ENCODE peak calls at places on chromosomes 7 and 10, in five cellular contexts. A is epithelial cell of esophagus, U is left lung, O is sigmoid colon, K is lower lobe of right lung. N is an unnamed sample.

GRCh38 chr7:4763794-4764185 is 11.6 kb upstream of the AP5Z1 start:
- DNase-seq in O (no peak), K (no peak), U (peak), A (no peak), N (no peak)

GRCh38 chr7:139292821-139293220 is 48.3 kb upstream of the FMC1 start:
- DNase-seq in K (no peak), A (no peak), O (no peak), U (no peak), N (no peak)

GRCh38 chr7:29613100-29613499 is 49.5 kb downstream of the PRR15 start:
- DNase-seq in K (no peak), O (no peak), A (no peak), U (no peak), N (no peak)

GRCh38 chr7:143202161-143202560 is 18.9 kb downstream of the TAS2R39 start:
- DNase-seq in K (no peak), O (no peak), A (no peak), U (no peak), N (no peak)

GRCh38 chr7:68433462-68433861 is 1164.8 kb upstream of the AUTS2 start:
- DNase-seq in A (no peak), O (no peak), U (no peak), K (no peak), N (no peak)

GRCh38 chr7:100132697-100133137 is 6.0 kb downstream of the MBLAC1 start:
- DNase-seq in A (peak), O (no peak), K (no peak), U (no peak), N (peak)

GRCh38 chr7:105796365-105796764 is 80.0 kb downstream of the ATXN7L1 start:
- DNase-seq in A (no peak), U (no peak), K (no peak), O (no peak), N (no peak)

GRCh38 chr10:32253300-32253699 is 93.7 kb downstream of the EPC1 start:
- DNase-seq in K (no peak), A (peak), O (no peak), U (no peak), N (peak)

GRCh38 chr7:77833136-77833535 is 34.6 kb downstream of the PHTF2 start:
- DNase-seq in U (no peak), K (no peak), A (no peak), O (no peak), N (no peak)

GRCh38 chr10:64733980-64734379 is 1212.8 kb downstream of the REEP3 start:
- DNase-seq in O (no peak), K (no peak), A (peak), U (no peak), N (peak)

GRCh38 chr7:38262545-38262944 is 10.9 kb downstream of the TARP start:
- DNase-seq in A (no peak), O (no peak), U (no peak), K (no peak), N (no peak)

GRCh38 chr10:106917452-106918055 is 247.0 kb downstream of the SORCS1 start:
- DNase-seq in O (peak), A (no peak), K (peak), U (no peak), N (no peak)

DNA sequence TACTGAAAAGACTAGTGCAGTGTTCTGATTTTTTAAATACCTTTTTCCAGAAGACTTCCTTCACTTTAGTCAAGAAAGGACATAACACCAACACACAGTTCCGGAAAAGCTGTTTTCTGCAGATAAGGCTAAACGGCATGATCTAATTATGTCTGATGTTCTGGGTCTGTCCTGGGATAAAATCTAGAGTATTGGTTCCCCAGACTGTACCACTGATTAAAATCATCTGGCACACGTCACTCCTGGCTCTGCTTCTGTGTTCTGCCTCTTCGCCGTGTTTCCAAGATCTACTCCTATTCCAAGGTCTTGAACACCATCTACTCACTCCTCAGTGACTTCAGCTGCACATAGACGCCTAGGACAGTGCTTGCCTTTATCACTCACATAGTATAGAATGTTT is 100.8 kb upstream of the SFMBT2 start:
- DNase-seq in A (no peak), U (no peak), K (no peak), O (no peak), N (no peak)
- TF ChIP-seq CTCF in A (no peak), U (no peak), K (no peak), O (no peak), N (no peak)

DNA sequence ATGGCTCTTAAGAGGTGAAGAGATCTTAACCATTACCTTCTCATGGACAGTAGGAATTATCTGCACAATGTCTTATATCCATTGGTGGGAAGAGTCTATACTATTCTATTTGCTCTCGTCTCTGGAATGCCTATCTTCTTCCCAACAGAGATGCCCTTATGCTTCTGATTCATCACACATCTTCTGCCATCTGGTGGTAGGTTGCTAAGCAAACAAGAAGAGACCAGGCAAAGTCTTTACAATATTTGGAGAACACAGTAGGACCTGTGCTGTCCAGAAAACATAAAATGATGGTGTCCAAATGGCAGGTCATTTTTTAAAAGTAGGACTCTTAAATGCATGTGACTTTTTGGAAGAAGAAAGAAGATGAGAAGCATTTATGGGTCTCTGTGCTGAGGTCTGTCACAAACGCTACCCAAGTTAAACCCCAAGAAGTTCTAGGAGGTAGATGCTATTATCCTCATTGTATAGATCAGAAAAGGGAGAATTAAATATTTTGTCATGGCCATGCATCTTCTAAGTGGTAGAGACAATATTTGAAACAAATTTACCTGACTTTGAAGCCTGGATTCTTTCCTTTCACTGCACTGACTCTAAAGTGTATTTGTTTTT is 67.8 kb upstream of the NXPH1 start:
- DNase-seq in U (no peak), A (peak), O (no peak), K (no peak), N (peak)
- TF ChIP-seq CTCF in U (no peak), A (peak), O (no peak), K (no peak), N (peak)

DNA sequence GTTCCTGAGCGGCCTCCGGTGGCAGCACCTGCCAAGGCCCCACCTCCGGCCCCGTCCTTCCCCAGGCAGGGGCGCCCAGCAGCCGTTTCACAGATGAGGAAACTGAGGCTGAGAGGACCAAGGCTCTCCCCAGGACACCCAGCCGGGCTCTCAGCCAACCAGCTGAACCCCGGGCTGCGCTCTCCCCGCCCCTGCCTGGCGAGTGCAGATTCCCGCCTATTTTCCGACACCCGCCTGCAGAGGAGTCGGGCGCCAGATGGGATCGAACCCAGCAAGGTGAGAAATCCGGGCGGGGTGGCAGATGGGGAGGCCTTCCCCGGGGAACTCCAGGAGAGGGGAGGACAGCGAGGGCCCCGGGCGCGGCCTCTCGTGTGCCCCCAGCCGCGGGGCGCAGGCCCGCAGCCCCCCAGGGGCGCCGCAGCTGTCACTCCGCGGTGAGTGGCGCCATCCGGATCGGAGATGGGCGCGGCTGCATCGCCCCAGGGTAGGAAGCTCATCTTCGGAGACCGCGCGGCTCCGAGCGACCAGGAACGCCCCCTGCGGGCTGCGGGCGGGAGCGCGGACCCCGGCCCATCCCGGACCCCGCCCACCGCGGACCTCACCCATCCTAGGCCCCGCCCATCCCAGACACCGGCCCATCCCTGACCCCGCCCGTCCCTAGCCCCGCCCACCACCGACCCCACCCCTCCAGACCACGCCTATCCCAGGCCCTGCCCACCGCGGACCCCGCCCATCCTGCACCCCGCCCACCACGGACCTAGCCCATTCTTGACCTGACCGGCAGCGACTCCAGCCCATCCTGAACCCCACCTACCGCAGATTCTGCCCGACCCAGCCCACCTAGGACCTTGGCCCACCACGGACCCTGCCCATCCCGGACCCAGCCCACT is 90.3 kb downstream of the MICALL2 start:
- DNase-seq in O (no peak), K (no peak), A (no peak), U (peak), N (no peak)
- TF ChIP-seq CTCF in O (no peak), K (no peak), A (no peak), U (no peak), N (peak)

GRCh38 chr10:30863516-30864210 is 168.0 kb downstream of the ZNF438 start:
- DNase-seq in A (no peak), O (no peak), K (no peak), U (no peak), N (no peak)

GRCh38 chr10:30861217-30861616 is 170.4 kb downstream of the ZNF438 start:
- DNase-seq in A (no peak), O (no peak), K (no peak), U (no peak), N (no peak)

GRCh38 chr10:30865141-30865926 is 166.3 kb downstream of the ZNF438 start:
- DNase-seq in O (no peak), A (peak), U (no peak), K (no peak), N (no peak)

GRCh38 chr10:30861976-30862375 is 169.7 kb downstream of the ZNF438 start:
- DNase-seq in U (no peak), K (no peak), O (no peak), A (no peak), N (no peak)

DNA sequence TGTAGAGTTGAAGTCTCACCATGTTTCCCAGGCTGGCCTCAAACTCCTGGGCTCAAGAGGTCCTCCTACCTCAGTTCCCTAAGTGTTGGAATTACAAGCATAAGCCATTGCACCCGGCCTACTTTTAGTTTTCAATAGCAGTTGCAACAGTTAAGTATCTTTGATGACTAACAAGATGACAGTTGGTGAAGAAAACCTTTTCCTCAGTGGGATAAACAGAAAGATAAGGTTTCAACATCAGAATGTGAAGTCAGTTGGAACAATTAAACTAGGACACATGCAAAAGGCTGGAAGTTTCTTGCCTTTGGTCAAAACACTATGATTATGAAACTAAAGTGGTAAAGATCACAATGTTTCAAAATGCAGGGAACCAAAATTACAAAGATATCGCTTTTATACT is 169.2 kb downstream of the ZNF438 start:
- DNase-seq in A (peak), O (no peak), U (no peak), K (no peak), N (no peak)
- TF ChIP-seq CTCF in A (no peak), O (no peak), U (no peak), K (no peak), N (no peak)

GRCh38 chr10:92550924-92551323 is 23.0 kb downstream of the IDE start:
- DNase-seq in A (no peak), K (no peak), U (no peak), O (no peak), N (no peak)
- TF ChIP-seq CTCF in A (no peak), K (no peak), U (no peak), O (no peak), N (no peak)

DNA sequence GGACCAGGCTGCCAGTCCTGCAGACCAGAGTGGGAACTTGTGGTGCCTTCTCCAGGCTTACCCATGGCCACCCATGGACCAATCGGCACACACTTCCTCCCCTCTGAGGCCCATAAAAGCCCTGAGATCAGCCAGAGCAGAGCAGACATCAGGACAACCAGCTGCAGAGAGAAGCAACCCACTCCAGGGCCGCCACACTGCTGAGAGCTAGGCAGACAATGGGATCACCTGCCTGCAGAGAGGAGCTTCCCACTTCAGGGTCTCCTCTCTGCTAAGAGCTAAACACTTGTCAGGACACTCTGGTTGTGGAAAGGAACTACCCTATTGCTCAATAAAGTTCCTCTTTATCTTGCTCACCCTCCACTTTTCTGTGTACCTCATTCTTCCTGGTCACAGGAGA is 34.0 kb downstream of the C7orf25 start:
- DNase-seq in U (no peak), K (peak), A (no peak), O (no peak), N (no peak)
- TF ChIP-seq CTCF in U (no peak), K (no peak), A (no peak), O (no peak), N (no peak)

GRCh38 chr7:98879198-98879988 is 1.1 kb downstream of the TRRAP start:
- DNase-seq in O (no peak), K (no peak), U (no peak), A (peak), N (peak)

GRCh38 chr7:98880485-98880884 is 2.2 kb downstream of the TRRAP start:
- DNase-seq in K (no peak), U (no peak), A (no peak), O (no peak), N (no peak)

GRCh38 chr7:98879989-98880337 is 1.6 kb downstream of the TRRAP start:
- DNase-seq in A (no peak), U (no peak), K (no peak), O (no peak), N (no peak)

GRCh38 chr7:98884416-98884815 is 6.1 kb downstream of the TRRAP start:
- DNase-seq in U (no peak), K (no peak), A (no peak), O (no peak), N (no peak)

GRCh38 chr7:98881561-98882315 is 3.4 kb downstream of the TRRAP start:
- DNase-seq in K (no peak), A (peak), U (no peak), O (no peak), N (no peak)
- TF ChIP-seq CTCF in K (no peak), A (no peak), U (no peak), O (no peak), N (no peak)

GRCh38 chr7:128731184-128731583 is 8.0 kb upstream of the CALU start:
- DNase-seq in K (no peak), O (no peak), A (no peak), U (no peak), N (no peak)
- TF ChIP-seq CTCF in K (no peak), O (no peak), A (no peak), U (no peak), N (no peak)

GRCh38 chr10:68981074-68981473 is 7.5 kb upstream of the KIFBP start:
- DNase-seq in U (no peak), A (peak), O (no peak), K (no peak), N (no peak)
- TF ChIP-seq CTCF in U (no peak), A (peak), O (no peak), K (no peak), N (no peak)

DNA sequence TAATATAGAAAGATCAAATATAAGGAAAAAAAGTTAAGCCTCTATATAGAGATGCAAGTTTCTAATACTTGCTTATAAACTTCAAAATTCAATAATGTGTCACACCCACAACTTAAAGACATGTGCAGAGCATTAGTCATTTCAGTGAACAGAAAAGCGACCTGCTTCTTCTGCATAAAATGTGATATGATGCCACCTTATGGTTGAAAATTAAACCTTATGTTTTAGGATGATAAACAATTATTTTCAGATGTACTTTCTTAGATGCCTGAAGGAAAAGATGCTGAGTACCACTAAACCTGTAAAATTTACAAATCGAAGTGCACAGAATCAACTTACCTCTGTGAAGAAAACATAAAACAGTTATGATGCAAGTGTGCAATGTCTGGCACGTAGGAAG is 96.0 kb downstream of the MTERF1 start:
- DNase-seq in A (peak), O (no peak), U (no peak), K (no peak), N (no peak)
- TF ChIP-seq CTCF in A (peak), O (peak), U (peak), K (peak), N (no peak)

N was measured in Calu3.